ENCODE peak calls at places on chromosomes 4 and X, in six cellular contexts. J, M, E, Y, S and D are unnamed samples.

GRCh38 chr4:7546809-7547367 is 112.2 kb upstream of the PSAPL1 start:
- DNase-seq in J (no peak), M (peak), E (no peak), Y (no peak), S (no peak), D (no peak)

GRCh38 chr4:99088485-99089365 is at the start of gene ADH5:
- DNase-seq in J (peak), M (peak), E (peak), Y (peak), S (peak), D (peak)

GRCh38 chr4:111027526-111027925 is 404.6 kb upstream of the PITX2 start:
- DNase-seq in J (no peak), M (peak), E (no peak), Y (no peak), S (no peak), D (no peak)

GRCh38 chrX:8813036-8813435 is 11.9 kb upstream of the FAM9A start:
- DNase-seq in J (no peak), M (no peak), E (no peak), Y (no peak), S (no peak), D (no peak)

GRCh38 chr4:41693629-41694028 is 54.9 kb downstream of the PHOX2B start:
- DNase-seq in J (no peak), M (peak), E (no peak), Y (no peak), S (peak), D (no peak)

GRCh38 chr4:105306158-105306781 is 159.6 kb downstream of the TET2 start:
- DNase-seq in J (peak), M (no peak), E (peak), Y (no peak), S (no peak), D (no peak)

GRCh38 chrX:153642313-153642654 is 4.7 kb upstream of the DUSP9 start:
- DNase-seq in J (no peak), M (no peak), E (no peak), Y (no peak), S (no peak), D (no peak)

GRCh38 chrX:20372533-20372932 is 105.8 kb upstream of the RPS6KA3 start:
- DNase-seq in J (no peak), M (no peak), E (no peak), Y (no peak), S (no peak), D (no peak)

GRCh38 chr4:122665148-122665547 is 44.3 kb upstream of the IL21 start:
- DNase-seq in J (no peak), M (peak), E (no peak), Y (no peak), S (no peak), D (no peak)

GRCh38 chr4:75547647-75548387 is 8.0 kb upstream of the ODAPH start:
- DNase-seq in J (no peak), M (no peak), E (no peak), Y (no peak), S (peak), D (no peak)

GRCh38 chrX:125769628-125770027 is 396.5 kb downstream of the DCAF12L2 start:
- DNase-seq in J (no peak), M (no peak), E (no peak), Y (no peak), S (no peak), D (no peak)

GRCh38 chr4:176001171-176002006 is 64.3 kb upstream of the WDR17 start:
- DNase-seq in J (no peak), M (no peak), E (no peak), Y (peak), S (peak), D (no peak)